ENCODE peak calls at places on chromosomes 13 and 19, in ten cellular contexts. Q is IMR-90, I is neuronal stem cell, L is GM23248, K is fibroblast of lung, M is hepatocyte, W is H1, G is PC-3, A is SK-N-SH, E is mammary epithelial cell. U is an unnamed sample.

GRCh38 chr13:87376081-87376480 is 295.1 kb upstream of the SLITRK5 start:
- DNase-seq in W (no peak), L (no peak), E (peak; percentile 1), A (no peak), K (no peak), I (no peak), G (no peak), Q (no peak), M (no peak), U (no peak)

GRCh38 chr13:41970022-41970421 is 9.1 kb upstream of the VWA8 start:
- DNase-seq in M (no peak), E (no peak), G (no peak), I (no peak), K (no peak), L (no peak), A (no peak), W (no peak), Q (no peak), U (no peak)

GRCh38 chr19:12544401-12544876 is 6.8 kb downstream of the ZNF564 start:
- DNase-seq in Q (peak; percentile 19), G (no peak), K (no peak), M (no peak), I (no peak), E (no peak), L (peak; percentile 32), A (no peak), W (no peak), U (no peak)

GRCh38 chr13:22482496-22483000 is 698.2 kb upstream of the SGCG start:
- DNase-seq in E (no peak), A (no peak), Q (no peak), L (no peak), W (no peak), I (no peak), K (no peak), G (no peak), M (no peak), U (no peak)

GRCh38 chr19:14361824-14362223 is 19.4 kb upstream of the ADGRE5 start:
- DNase-seq in M (no peak), K (no peak), I (no peak), G (no peak), W (peak; percentile 49), L (no peak), E (no peak), A (peak; percentile 63), Q (no peak), U (peak; percentile 76)

GRCh38 chr19:51460164-51460992 is 2.1 kb upstream of the SIGLEC8 start:
- DNase-seq in I (no peak), M (no peak), Q (peak; percentile 7), W (no peak), E (no peak), L (peak; percentile 29), K (no peak), G (peak; percentile 20), A (peak; percentile 58), U (peak; percentile 71)

GRCh38 chr19:31300406-31300805 is 48.8 kb downstream of the TSHZ3 start:
- DNase-seq in K (no peak), G (no peak), A (no peak), I (no peak), L (no peak), E (no peak), W (no peak), M (no peak), Q (no peak), U (no peak)

GRCh38 chr13:82356667-82357066 is 1525.6 kb downstream of the SLITRK1 start:
- DNase-seq in Q (no peak), K (peak; percentile 55), I (no peak), W (no peak), M (no peak), G (peak; percentile 21), L (peak; percentile 10), A (no peak), E (no peak), U (no peak)

GRCh38 chr13:21012841-21013681 is 48.3 kb downstream of the LATS2 start:
- DNase-seq in L (peak; percentile 53), I (no peak), K (no peak), M (no peak), W (no peak), G (no peak), Q (no peak), E (no peak), A (no peak), U (no peak)

GRCh38 chr13:21011378-21011777 is 50.0 kb downstream of the LATS2 start:
- DNase-seq in A (no peak), K (no peak), I (no peak), G (no peak), W (no peak), M (no peak), Q (no peak), E (no peak), L (no peak), U (no peak)

GRCh38 chr13:21009036-21009435 is 52.4 kb downstream of the LATS2 start:
- DNase-seq in M (no peak), A (no peak), E (no peak), Q (no peak), W (no peak), I (no peak), K (no peak), L (no peak), G (no peak), U (peak; percentile 16)

GRCh38 chr13:21012211-21012610 is 49.2 kb downstream of the LATS2 start:
- DNase-seq in Q (peak; percentile 93), A (no peak), K (peak; percentile 89), L (no peak), W (no peak), I (no peak), M (no peak), E (no peak), G (no peak), U (no peak)

GRCh38 chr13:21010621-21011020 is 50.8 kb downstream of the LATS2 start:
- DNase-seq in Q (peak; percentile 47), G (peak; percentile 20), A (no peak), I (no peak), K (no peak), M (no peak), L (peak; percentile 39), W (no peak), E (no peak), U (peak; percentile 60)
- H3K4me3 ChIP-seq in Q (no peak overlapping the region), G (no peak overlapping the region), A (no peak overlapping the region), I (no peak overlapping the region), K (no peak overlapping the region), M (no peak overlapping the region), L (no peak overlapping the region), W (no peak overlapping the region), E (no peak overlapping the region), U (no peak overlapping the region)

GRCh38 chr13:26706381-26706780 is 54.2 kb downstream of the GPR12 start:
- DNase-seq in E (no peak), Q (no peak), I (no peak), G (no peak), W (no peak), K (no peak), L (no peak), M (no peak), A (no peak), U (no peak)
- H3K27me3 ChIP-seq in E (peaks cover 3% of the 10 kb centered on the region), Q (peaks cover 16% of the 10 kb centered on the region), I (no peaks in the 10 kb centered on the region), G (peaks cover 36% of the 10 kb centered on the region), W (no peaks in the 10 kb centered on the region), K (peaks cover 4% of the 10 kb centered on the region), L (peaks cover 9% of the 10 kb centered on the region), M (no peaks in the 10 kb centered on the region), A (no peaks in the 10 kb centered on the region), U (no peaks in the 10 kb centered on the region)

DNA sequence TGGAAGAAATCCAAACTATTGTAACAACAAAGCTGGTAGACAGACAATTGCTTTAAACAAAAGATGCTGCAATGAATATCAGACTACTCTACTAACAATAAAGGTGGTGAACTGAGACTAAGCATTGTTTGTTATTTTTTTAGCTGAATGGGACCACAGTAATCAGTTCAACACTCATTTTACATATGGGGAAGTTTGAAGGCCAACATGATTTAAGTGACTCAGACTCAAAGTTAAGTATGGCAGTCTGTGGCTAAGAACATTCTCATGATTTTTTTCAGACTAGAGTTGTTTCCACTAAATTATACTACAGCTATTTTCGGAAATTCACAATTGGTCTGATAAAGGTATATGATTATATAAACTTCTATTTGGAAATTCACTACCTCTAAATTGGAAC is 10.4 kb downstream of the EXOSC8 start:
- DNase-seq in I (no peak), A (no peak), G (no peak), L (no peak), M (no peak), K (no peak), Q (peak; percentile 59), E (no peak), W (no peak), U (no peak)
- H3K4me2 ChIP-seq in I (no peak overlapping the region), A (no peak overlapping the region), G (no peak overlapping the region), L (no peak overlapping the region), M (no peak overlapping the region), K (no peak overlapping the region), Q (no peak overlapping the region), E (no peak overlapping the region), W (no peak overlapping the region), U (no peak overlapping the region)

GRCh38 chr19:43697295-43697694 is 18.6 kb upstream of the IRGC start:
- DNase-seq in W (no peak), E (no peak), I (no peak), K (no peak), M (no peak), Q (no peak), G (no peak), A (no peak), L (no peak), U (no peak)

GRCh38 chr19:43700368-43701015 is 15.4 kb upstream of the IRGC start:
- DNase-seq in L (peak; percentile 91), A (no peak), I (no peak), E (peak; percentile 23), M (no peak), W (no peak), Q (peak; percentile 84), G (peak; percentile 70), K (peak; percentile 85), U (no peak)

GRCh38 chr19:43704002-43704705 is 11.7 kb upstream of the IRGC start:
- DNase-seq in L (no peak), G (peak; percentile 27), I (no peak), A (no peak), M (no peak), E (no peak), Q (no peak), W (no peak), K (no peak), U (no peak)

GRCh38 chr19:43695985-43696729 is 19.7 kb upstream of the IRGC start:
- DNase-seq in L (no peak), M (no peak), E (no peak), W (no peak), G (no peak), Q (no peak), A (no peak), I (no peak), K (no peak), U (no peak)

DNA sequence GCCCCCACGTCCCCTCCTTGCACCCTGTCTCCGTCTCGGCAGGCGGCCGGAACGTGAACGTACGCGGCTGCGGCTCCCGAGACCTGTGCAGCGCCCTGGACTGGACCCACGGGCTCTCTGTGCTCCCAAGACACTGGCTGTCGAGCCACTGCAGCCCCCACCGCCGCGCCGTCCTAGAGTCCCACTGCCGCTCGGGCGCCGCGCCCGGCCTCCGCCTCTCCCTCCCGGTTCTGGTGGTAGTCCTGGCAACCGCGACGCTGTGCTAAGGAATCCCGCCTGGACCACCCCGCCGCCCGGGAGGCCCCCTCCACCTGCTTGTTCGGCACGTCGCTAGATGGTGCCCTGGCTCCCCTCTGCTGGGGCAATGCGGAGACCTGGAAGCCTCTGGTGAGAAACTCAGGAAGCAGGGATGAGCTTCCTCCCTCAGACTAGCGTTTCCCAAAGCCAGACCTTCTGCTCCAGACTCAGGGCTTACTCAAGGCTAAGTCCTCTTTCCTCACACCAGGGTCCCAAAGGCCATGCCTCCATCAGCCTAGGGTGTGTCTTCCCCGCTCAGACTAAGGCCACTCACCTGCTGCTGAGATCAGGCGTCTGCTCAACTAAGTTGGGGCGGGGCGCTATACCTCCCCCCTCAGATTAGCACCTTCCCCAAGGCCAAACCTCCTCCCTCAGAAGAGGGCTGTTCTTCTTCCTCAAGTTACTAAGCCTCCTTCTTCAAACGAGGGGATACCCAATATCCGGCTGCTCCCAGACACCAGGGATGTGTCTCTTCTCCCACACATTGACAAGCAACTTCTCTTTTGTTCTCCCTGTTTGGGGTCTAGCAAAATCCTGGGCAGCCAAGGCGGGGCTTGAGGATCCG is 16.1 kb upstream of the IRGC start:
- DNase-seq in W (peak; percentile 41), G (no peak), K (peak; percentile 52), I (peak; percentile 63), Q (peak; percentile 28), M (peak; percentile 67), L (peak; percentile 52), E (no peak), A (peak; percentile 63), U (no peak)
- H3K4me3 ChIP-seq in W (peak overlapping the region; percentile 53), G (no peak overlapping the region), K (no peak overlapping the region), I (no peak overlapping the region), Q (no peak overlapping the region), M (peak overlapping the region; percentile 26), L (peak overlapping the region; percentile 68), E (no peak overlapping the region), A (peak overlapping the region; percentile 17), U (no peak overlapping the region)